ENCODE peak calls at places on chromosomes 16 and 17, in nine cellular contexts. X, R, K, D, J, Q, N, B and T are unnamed samples.

GRCh38 chr16:86534779-86535605 is 20.0 kb downstream of the MTHFSD start:
- DNase-seq in X (peak), R (no peak), K (no peak), D (no peak), J (no peak), Q (no peak), N (no peak), B (no peak), T (no peak)

GRCh38 chr17:4090898-4091297 is 51.9 kb downstream of the ZZEF1 start:
- DNase-seq in X (no peak), R (no peak), K (no peak), D (no peak), J (no peak), Q (no peak), N (no peak), B (no peak), T (no peak)

GRCh38 chr17:76740329-76741118 is 2.6 kb downstream of the MFSD11 start:
- DNase-seq in X (no peak), R (no peak), K (no peak), D (no peak), J (no peak), Q (no peak), N (no peak), B (no peak), T (no peak)

GRCh38 chr17:66508896-66509843 is 206.8 kb downstream of the PRKCA start:
- DNase-seq in X (no peak), R (no peak), K (peak), D (no peak), J (no peak), Q (peak), N (no peak), B (peak), T (no peak)

GRCh38 chr16:84839956-84840355 is 20.2 kb downstream of the CRISPLD2 start:
- DNase-seq in X (peak), R (no peak), K (no peak), D (no peak), J (peak), Q (no peak), N (no peak), B (peak), T (no peak)

GRCh38 chr17:68394608-68395331 is 62.5 kb downstream of the WIPI1 start:
- DNase-seq in X (no peak), R (no peak), K (no peak), D (no peak), J (no peak), Q (no peak), N (no peak), B (no peak), T (no peak)

GRCh38 chr16:2821483-2822157 is 4.6 kb downstream of the PRSS21 start:
- DNase-seq in X (no peak), R (no peak), K (no peak), D (no peak), J (no peak), Q (no peak), N (peak), B (no peak), T (no peak)

GRCh38 chr16:10870137-10870776 is 6.7 kb upstream of the CIITA start:
- DNase-seq in X (no peak), R (no peak), K (no peak), D (no peak), J (no peak), Q (no peak), N (no peak), B (no peak), T (no peak)

GRCh38 chr16:62678796-62679195 is 642.6 kb upstream of the CDH8 start:
- DNase-seq in X (no peak), R (no peak), K (no peak), D (no peak), J (no peak), Q (no peak), N (no peak), B (no peak), T (no peak)

GRCh38 chr16:51166116-51166515 is 15.0 kb upstream of the SALL1 start:
- DNase-seq in X (no peak), R (no peak), K (no peak), D (no peak), J (no peak), Q (no peak), N (no peak), B (no peak), T (no peak)

GRCh38 chr16:12434567-12434966 is 369.1 kb downstream of the CPPED1 start:
- DNase-seq in X (no peak), R (no peak), K (no peak), D (no peak), J (no peak), Q (no peak), N (no peak), B (no peak), T (no peak)

GRCh38 chr16:89581045-89581695 is 5.6 kb downstream of the CPNE7 start:
- DNase-seq in X (peak), R (no peak), K (peak), D (no peak), J (no peak), Q (no peak), N (no peak), B (peak), T (no peak)

GRCh38 chr16:89285381-89285780 is 67.9 kb downstream of the ZNF778 start:
- DNase-seq in X (no peak), R (no peak), K (no peak), D (no peak), J (no peak), Q (no peak), N (no peak), B (no peak), T (no peak)

GRCh38 chr17:3695129-3695722 is 729 bp downstream of the P2RX5 start:
- DNase-seq in X (no peak), R (no peak), K (no peak), D (no peak), J (no peak), Q (no peak), N (no peak), B (peak), T (no peak)

GRCh38 chr17:40058151-40058784 is 4.1 kb upstream of the MED24 start:
- DNase-seq in X (no peak), R (no peak), K (no peak), D (no peak), J (no peak), Q (no peak), N (no peak), B (no peak), T (no peak)

GRCh38 chr16:82257990-82258389 is 88.0 kb upstream of the MPHOSPH6 start:
- DNase-seq in X (no peak), R (no peak), K (no peak), D (no peak), J (no peak), Q (no peak), N (no peak), B (no peak), T (no peak)

GRCh38 chr16:89113152-89113547 is 19.5 kb downstream of the ACSF3 start:
- DNase-seq in X (no peak), R (no peak), K (no peak), D (no peak), J (no peak), Q (no peak), N (no peak), B (no peak), T (no peak)

GRCh38 chr17:77455111-77455877 is 314.5 kb downstream of the SEC14L1 start:
- DNase-seq in X (peak), R (no peak), K (no peak), D (no peak), J (no peak), Q (no peak), N (peak), B (no peak), T (no peak)

GRCh38 chr16:85459529-85460251 is 153.4 kb upstream of the GSE1 start:
- DNase-seq in X (no peak), R (no peak), K (no peak), D (no peak), J (no peak), Q (no peak), N (no peak), B (no peak), T (no peak)

GRCh38 chr16:7057458-7057857 is 275.2 kb upstream of the RBFOX1 start:
- DNase-seq in X (no peak), R (no peak), K (no peak), D (no peak), J (no peak), Q (no peak), N (no peak), B (no peak), T (no peak)

GRCh38 chr17:32943647-32944191 is 15.8 kb downstream of the TMEM98 start:
- DNase-seq in X (peak), R (no peak), K (peak), D (no peak), J (no peak), Q (no peak), N (no peak), B (no peak), T (no peak)

GRCh38 chr17:32941419-32942032 is 13.6 kb downstream of the TMEM98 start:
- DNase-seq in X (no peak), R (no peak), K (no peak), D (no peak), J (no peak), Q (no peak), N (no peak), B (no peak), T (no peak)

GRCh38 chr17:32943206-32943605 is 15.3 kb downstream of the TMEM98 start:
- DNase-seq in X (no peak), R (no peak), K (no peak), D (no peak), J (no peak), Q (no peak), N (no peak), B (no peak), T (no peak)

GRCh38 chr17:32946375-32947135 is 18.6 kb downstream of the TMEM98 start:
- DNase-seq in X (no peak), R (no peak), K (no peak), D (no peak), J (no peak), Q (no peak), N (no peak), B (no peak), T (no peak)

DNA sequence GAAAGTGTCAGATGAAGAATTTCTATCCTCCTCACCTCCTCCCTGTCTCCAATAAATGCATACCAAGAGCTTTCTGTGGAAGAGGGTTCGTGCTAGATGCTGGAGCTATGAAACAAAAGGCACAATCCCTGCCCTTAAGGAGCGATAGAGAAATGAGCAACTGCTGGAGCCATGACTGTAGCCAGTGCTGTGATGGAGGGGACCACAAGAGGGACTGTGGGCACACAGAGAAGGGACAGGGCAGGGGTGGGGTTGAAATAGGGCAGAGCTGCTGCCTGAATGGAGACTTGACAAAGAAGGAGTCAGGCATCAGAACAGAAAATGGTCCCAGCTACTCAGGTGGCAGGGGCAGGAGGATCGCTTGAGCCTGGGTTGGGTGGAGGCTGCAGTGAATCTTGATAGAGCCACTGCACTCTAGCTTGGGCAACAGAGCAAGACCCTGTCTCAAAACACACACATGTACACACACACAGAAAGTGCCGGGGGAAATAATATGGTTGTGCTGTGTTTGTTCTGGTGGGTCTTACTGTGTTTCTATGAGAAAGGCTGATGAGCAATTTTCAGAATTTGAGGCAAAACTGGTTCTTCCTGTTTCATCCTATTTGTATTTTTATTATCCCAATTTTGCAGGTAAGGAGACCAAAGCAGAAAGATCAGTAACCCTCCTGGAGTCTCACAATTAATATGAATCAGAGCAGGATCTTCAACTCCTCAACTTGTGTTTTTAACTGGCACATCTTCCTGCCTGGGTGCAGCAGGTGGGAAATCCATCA is 16.5 kb downstream of the TMEM98 start:
- DNase-seq in X (no peak), R (no peak), K (no peak), D (no peak), J (no peak), Q (no peak), N (no peak), B (no peak), T (no peak)
- TF ChIP-seq CTCF in X (no peak), R (no peak), K (no peak), D (no peak), J (no peak), Q (no peak), N (no peak), B (no peak), T (no peak)

GRCh38 chr16:75996491-75996890 is 270.2 kb upstream of the CPHXL start:
- DNase-seq in X (no peak), R (no peak), K (no peak), D (no peak), J (no peak), Q (no peak), N (no peak), B (no peak), T (no peak)
- TF ChIP-seq CTCF in X (no peak), R (no peak), K (no peak), D (no peak), J (no peak), Q (no peak), N (no peak), B (no peak), T (no peak)

GRCh38 chr16:58409316-58409973 is 17.2 kb downstream of the GINS3 start:
- DNase-seq in X (peak), R (no peak), K (no peak), D (no peak), J (no peak), Q (no peak), N (peak), B (peak), T (no peak)
- TF ChIP-seq CTCF in X (no peak), R (no peak), K (no peak), D (no peak), J (no peak), Q (no peak), N (no peak), B (no peak), T (no peak)

DNA sequence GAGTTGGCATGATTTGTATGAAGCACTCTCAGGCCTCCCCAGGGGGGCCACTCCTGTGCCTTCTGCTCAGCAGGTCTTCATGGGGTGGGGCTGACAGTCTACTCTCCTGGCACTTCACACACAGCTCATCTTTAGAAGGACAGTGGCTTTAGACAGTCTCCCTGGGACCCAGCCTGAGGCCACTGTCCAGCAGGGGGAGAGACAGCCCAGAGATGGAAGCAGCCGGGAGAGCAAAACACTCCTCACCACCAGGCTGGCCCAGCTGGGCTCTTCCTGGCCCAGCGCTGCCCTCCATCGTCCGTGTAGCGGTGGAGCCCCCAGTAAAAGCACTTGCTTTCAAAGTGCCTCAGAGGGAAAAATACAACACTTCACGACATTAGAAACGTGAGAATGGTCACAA is 62.0 kb upstream of the CRHR1 start:
- DNase-seq in X (no peak), R (no peak), K (no peak), D (no peak), J (peak), Q (no peak), N (no peak), B (peak), T (no peak)
- TF ChIP-seq CTCF in X (peak), R (no peak), K (peak), D (no peak), J (peak), Q (no peak), N (no peak), B (peak), T (peak)

DNA sequence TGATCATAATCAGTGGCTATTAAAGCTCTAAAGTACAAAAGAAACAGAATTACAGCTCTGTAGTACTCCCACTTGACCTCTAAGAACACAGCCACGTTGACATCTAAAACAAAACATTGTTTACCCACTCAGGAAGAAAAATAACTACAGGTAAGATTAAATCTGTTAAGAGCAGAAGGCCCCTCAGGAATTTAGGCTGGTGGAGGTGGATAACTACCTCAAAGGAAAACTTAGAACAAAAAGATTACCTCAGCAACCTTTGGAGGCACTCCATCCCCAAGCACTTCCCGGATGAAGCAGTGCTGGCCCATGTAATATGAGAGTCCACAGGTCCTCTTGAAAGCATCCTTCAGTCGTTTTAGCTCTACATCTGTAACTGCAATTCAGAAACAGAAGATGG is 46.7 kb downstream of the USP32 start:
- DNase-seq in X (no peak), R (no peak), K (no peak), D (no peak), J (no peak), Q (no peak), N (no peak), B (no peak), T (no peak)
- TF ChIP-seq CTCF in X (no peak), R (no peak), K (no peak), D (no peak), J (no peak), Q (no peak), N (no peak), B (no peak), T (no peak)